ENCODE peak calls at places on chromosome 21, in five cellular contexts. D, E, S, G and H are unnamed samples.

GRCh38 chr21:33578959-33579542 is 9.4 kb downstream of the DONSON start:
- DNase-seq in D (peak; percentile 24), E (no peak), S (peak; percentile 30), G (no peak), H (no peak)

GRCh38 chr21:32554832-32555436 is 30.4 kb downstream of the TCP10L start:
- DNase-seq in D (peak; percentile 7), E (peak; percentile 4), S (no peak), G (no peak), H (no peak)

GRCh38 chr21:46459356-46460112 is 843 bp downstream of the DIP2A start:
- DNase-seq in D (peak; percentile 54), E (no peak), S (peak; percentile 49), G (peak; percentile 63), H (no peak)

GRCh38 chr21:23384679-23385078 is 2222.6 kb downstream of the MRPL39 start:
- DNase-seq in D (no peak), E (no peak), S (no peak), G (no peak), H (no peak)

GRCh38 chr21:25103500-25104207 is 503.6 kb downstream of the MRPL39 start:
- DNase-seq in D (no peak), E (no peak), S (no peak), G (no peak), H (no peak)

GRCh38 chr21:46597031-46597430 is 7.9 kb downstream of the S100B start:
- DNase-seq in D (no peak), E (no peak), S (no peak), G (no peak), H (no peak)

GRCh38 chr21:21203822-21204339 is 205.7 kb downstream of the NCAM2 start:
- DNase-seq in D (no peak), E (no peak), S (no peak), G (no peak), H (no peak)

GRCh38 chr21:33951276-33952178 is 35.9 kb upstream of the ATP5PO start:
- DNase-seq in D (peak; percentile 31), E (no peak), S (no peak), G (no peak), H (no peak)

GRCh38 chr21:34843562-34843961 is 174.8 kb downstream of the CLIC6 start:
- DNase-seq in D (no peak), E (no peak), S (no peak), G (no peak), H (no peak)

GRCh38 chr21:33825898-33826297 is 89.7 kb downstream of the ATP5PO start:
- DNase-seq in D (peak; percentile 68), E (no peak), S (no peak), G (no peak), H (no peak)

GRCh38 chr21:34690041-34690792 is 21.4 kb downstream of the CLIC6 start:
- DNase-seq in D (no peak), E (no peak), S (peak; percentile 78), G (no peak), H (no peak)

GRCh38 chr21:17083084-17083483 is 429.8 kb upstream of the CXADR start:
- DNase-seq in D (no peak), E (no peak), S (no peak), G (no peak), H (no peak)

GRCh38 chr21:32826317-32827167 is 55.0 kb upstream of the PAXBP1 start:
- DNase-seq in D (peak; percentile 71), E (peak; percentile 77), S (peak; percentile 72), G (no peak), H (no peak)

GRCh38 chr21:43995521-43996105 is 16.5 kb upstream of the TRAPPC10 start:
- DNase-seq in D (no peak), E (no peak), S (no peak), G (peak; percentile 23), H (no peak)

GRCh38 chr21:32599146-32599925 is 12.8 kb downstream of the CFAP298 start:
- DNase-seq in D (no peak), E (no peak), S (no peak), G (no peak), H (no peak)

GRCh38 chr21:22791986-22792560 is 1793.9 kb downstream of the NCAM2 start:
- DNase-seq in D (peak; percentile 37), E (peak; percentile 49), S (peak; percentile 77), G (no peak), H (no peak)

GRCh38 chr21:33299181-33299752 is 25.5 kb upstream of the IFNAR1 start:
- DNase-seq in D (no peak), E (peak; percentile 83), S (peak; percentile 57), G (no peak), H (no peak)

GRCh38 chr21:35408401-35408800 is 359.3 kb upstream of the RUNX1 start:
- DNase-seq in D (peak; percentile 59), E (no peak), S (no peak), G (no peak), H (no peak)

GRCh38 chr21:29105218-29105617 is 25.2 kb upstream of the MAP3K7CL start:
- DNase-seq in D (no peak), E (no peak), S (peak; percentile 80), G (no peak), H (peak; percentile 91)

GRCh38 chr21:35423694-35424093 is 374.6 kb upstream of the RUNX1 start:
- DNase-seq in D (peak; percentile 86), E (no peak), S (no peak), G (no peak), H (no peak)

GRCh38 chr21:26717146-26717739 is 128.0 kb downstream of the ADAMTS1 start:
- DNase-seq in D (peak; percentile 35), E (peak; percentile 27), S (peak; percentile 60), G (no peak), H (no peak)

GRCh38 chr21:35868005-35868868 is 192.1 kb downstream of the SETD4 start:
- DNase-seq in D (no peak), E (no peak), S (no peak), G (no peak), H (no peak)

GRCh38 chr21:46452719-46453118 is 6.0 kb upstream of the DIP2A start:
- DNase-seq in D (no peak), E (no peak), S (no peak), G (no peak), H (no peak)

GRCh38 chr21:34192646-34193285 is 119.4 kb downstream of the MRPS6 start:
- DNase-seq in D (no peak), E (peak; percentile 57), S (no peak), G (no peak), H (no peak)

GRCh38 chr21:35511298-35512162 is 462.4 kb upstream of the RUNX1 start:
- DNase-seq in D (peak; percentile 46), E (no peak), S (peak; percentile 89), G (no peak), H (no peak)

GRCh38 chr21:25556087-25556486 is 51.2 kb downstream of the MRPL39 start:
- DNase-seq in D (no peak), E (no peak), S (no peak), G (no peak), H (no peak)

GRCh38 chr21:24514081-24514733 is 1093.1 kb downstream of the MRPL39 start:
- DNase-seq in D (no peak), E (peak; percentile 57), S (peak; percentile 57), G (no peak), H (no peak)

GRCh38 chr21:26388731-26389231 is 184.3 kb downstream of the CYYR1 start:
- DNase-seq in D (peak; percentile 78), E (no peak), S (peak; percentile 89), G (no peak), H (peak; percentile 63)

GRCh38 chr21:20040768-20041167 is 957.4 kb upstream of the NCAM2 start:
- DNase-seq in D (no peak), E (peak; percentile 10), S (peak; percentile 14), G (no peak), H (no peak)
- TF ChIP-seq CTCF in D (no peak), E (peak; percentile 25), S (peak; percentile 53), G (peak; percentile 40), H (no peak)

DNA sequence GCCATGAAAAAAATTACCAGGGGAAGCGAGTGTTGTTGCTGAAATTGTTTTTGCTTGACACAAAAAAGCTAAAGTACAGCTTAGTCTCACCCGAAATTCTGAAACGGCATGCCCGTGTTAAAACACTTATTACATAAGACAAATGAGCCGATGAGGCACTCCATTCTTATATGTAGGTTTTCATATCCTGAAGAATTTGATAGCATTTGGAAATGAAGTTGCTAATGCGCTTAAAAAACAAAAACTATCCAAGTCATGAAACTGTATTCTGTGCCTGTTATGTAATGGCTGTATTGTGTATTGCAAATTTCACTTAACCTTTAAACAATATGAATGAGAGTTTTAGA is 1.4 kb upstream of the NRIP1 start:
- DNase-seq in D (no peak), E (no peak), S (peak; percentile 27), G (no peak), H (no peak)
- H3K4me3 ChIP-seq in D (peak overlapping the region; percentile 68), E (peak overlapping the region; percentile 84), S (peak overlapping the region; percentile 81), G (peak overlapping the region; percentile 90), H (peak overlapping the region; percentile 71)

GRCh38 chr21:38805282-38806152 is at the start of gene ETS2:
- DNase-seq in D (peak; percentile 87), E (peak; percentile 81), S (peak; percentile 95), G (peak; percentile 76), H (no peak)
- TF ChIP-seq CTCF in D (no peak), E (no peak), S (no peak), G (peak; percentile 27), H (no peak)

GRCh38 chr21:37005548-37006242 is 807 bp upstream of the RIPPLY3 start:
- DNase-seq in D (no peak), E (no peak), S (no peak), G (no peak), H (no peak)
- H3K4me3 ChIP-seq in D (peak overlapping the region; percentile 34), E (no peak overlapping the region), S (peak overlapping the region; percentile 76), G (peak overlapping the region; percentile 43), H (peak overlapping the region; percentile 53)

GRCh38 chr21:30257773-30258172 is 25.0 kb downstream of the KRTAP24-1 start:
- DNase-seq in D (peak; percentile 13), E (no peak), S (peak; percentile 79), G (no peak), H (no peak)
- TF ChIP-seq CTCF in D (peak; percentile 26), E (peak; percentile 16), S (peak; percentile 73), G (no peak), H (peak; percentile 42)

DNA sequence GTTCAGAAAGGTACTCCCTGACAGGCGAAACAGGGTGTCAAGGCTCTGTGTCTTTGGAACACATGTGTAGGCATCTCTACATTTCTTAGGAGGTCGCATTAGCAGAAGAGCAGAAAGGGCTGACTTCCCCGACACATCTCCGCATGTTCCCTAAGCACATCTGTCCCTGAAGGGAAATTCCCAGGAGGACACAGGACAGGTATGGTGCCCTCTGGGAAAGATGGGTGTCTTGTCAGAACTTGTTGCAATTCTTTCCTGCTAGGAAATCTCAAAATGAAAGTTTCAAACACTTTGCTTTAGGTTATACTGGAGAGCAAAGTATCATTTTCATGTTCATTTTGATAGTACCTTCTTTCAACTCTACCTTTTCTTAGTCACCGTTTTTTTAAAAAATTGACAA is 2.0 kb downstream of the DSCAM start:
- DNase-seq in D (no peak), E (no peak), S (no peak), G (no peak), H (no peak)
- H3K4me3 ChIP-seq in D (no peak overlapping the region), E (no peak overlapping the region), S (no peak overlapping the region), G (peak overlapping the region; percentile 49), H (no peak overlapping the region)

DNA sequence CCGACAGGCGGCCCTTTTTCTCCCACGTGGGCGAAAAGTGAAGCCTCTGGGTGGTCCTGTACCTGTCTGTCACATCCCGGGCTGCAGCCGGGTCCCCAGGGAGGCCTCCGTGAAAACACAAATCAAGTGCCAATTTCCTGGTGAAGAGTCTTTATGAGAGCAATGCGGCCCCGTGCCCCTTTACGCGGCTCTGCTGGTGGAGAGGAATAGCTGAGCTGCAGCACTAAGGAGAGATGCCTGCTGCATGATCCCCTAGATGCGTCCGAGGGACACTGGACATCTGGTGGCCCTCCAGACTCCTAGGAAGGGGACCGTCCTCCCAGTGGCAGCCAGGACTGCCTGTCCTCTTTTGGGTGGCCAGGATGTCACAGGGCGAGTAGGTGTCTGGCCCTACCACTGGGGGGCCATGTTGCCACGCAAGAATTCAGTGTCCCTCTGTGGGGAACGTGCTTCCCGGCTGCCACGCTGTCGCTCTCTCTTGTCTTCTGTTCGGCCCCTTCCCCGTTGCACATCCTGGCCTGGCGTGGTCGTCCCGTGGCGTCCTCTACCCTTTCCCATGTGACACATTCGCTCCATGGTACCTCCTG is 38.7 kb downstream of the COL18A1 start:
- DNase-seq in D (no peak), E (no peak), S (peak; percentile 21), G (no peak), H (no peak)
- TF ChIP-seq CTCF in D (peak; percentile 18), E (peak; percentile 7), S (peak; percentile 43), G (peak; percentile 65), H (peak; percentile 7)